ENCODE peak calls at places on chromosome 15, in six cellular contexts. Z is H7, O is stomach, W is D341Med, C is neural crest cell, K is Caki2. S is an unnamed sample.

GRCh38 chr15:83404143-83404542 is 43.0 kb upstream of the SH3GL3 start:
- DNase-seq in Z (no peak), C (no peak), O (no peak), K (no peak), W (no peak), S (no peak)

GRCh38 chr15:83930813-83931212 is 276.9 kb downstream of the ADAMTSL3 start:
- DNase-seq in Z (no peak), C (no peak), K (no peak), W (no peak), O (no peak), S (no peak)

GRCh38 chr15:74179983-74180688 is 6.6 kb downstream of the ISLR start:
- DNase-seq in K (no peak), W (no peak), O (no peak), Z (peak; percentile 34), C (no peak), S (peak; percentile 20)

GRCh38 chr15:75455982-75456531 is 4.6 kb upstream of the SIN3A start:
- DNase-seq in Z (no peak), O (peak; percentile 46), K (peak; percentile 60), C (no peak), W (no peak), S (peak; percentile 51)

GRCh38 chr15:84749111-84749991 is 959 bp downstream of the ZNF592 start:
- DNase-seq in O (peak; percentile 28), C (no peak), K (peak; percentile 49), Z (peak; percentile 62), W (peak; percentile 37), S (peak; percentile 11)

GRCh38 chr15:89823836-89824606 is 9.4 kb upstream of the ANPEP start:
- DNase-seq in C (no peak), O (no peak), Z (peak; percentile 29), K (no peak), W (peak; percentile 29), S (no peak)

GRCh38 chr15:44726136-44726535 is 10.2 kb upstream of the TRIM69 start:
- DNase-seq in K (no peak), C (no peak), Z (no peak), W (no peak), O (no peak), S (no peak)

GRCh38 chr15:65372787-65373067 is 5.1 kb downstream of the IGDCC3 start:
- DNase-seq in Z (peak; percentile 18), C (no peak), K (no peak), O (no peak), W (peak; percentile 91), S (no peak)

GRCh38 chr15:41283653-41284424 is 48.6 kb downstream of the OIP5 start:
- DNase-seq in O (peak; percentile 99), K (peak; percentile 99), W (peak; percentile 99), C (peak; percentile 97), Z (peak; percentile 98), S (peak; percentile 95)

GRCh38 chr15:89057506-89058133 is 30.6 kb upstream of the ABHD2 start:
- DNase-seq in W (peak; percentile 91), Z (peak; percentile 88), O (peak; percentile 90), C (peak; percentile 89), K (peak; percentile 54), S (peak; percentile 54)

GRCh38 chr15:28017423-28017924 is 81.6 kb downstream of the OCA2 start:
- DNase-seq in C (no peak), O (no peak), W (peak; percentile 62), Z (peak; percentile 72), K (no peak), S (no peak)

GRCh38 chr15:73983211-73983727 is 8.8 kb downstream of the STOML1 start:
- DNase-seq in K (peak; percentile 75), O (no peak), C (no peak), Z (no peak), W (peak; percentile 21), S (peak; percentile 79)

GRCh38 chr15:64761156-64761555 is 14.2 kb downstream of the RBPMS2 start:
- DNase-seq in C (no peak), W (no peak), K (no peak), Z (no peak), O (no peak), S (no peak)

GRCh38 chr15:66170042-66170441 is 83.5 kb downstream of the MEGF11 start:
- DNase-seq in C (no peak), Z (no peak), W (no peak), K (no peak), O (no peak), S (no peak)

GRCh38 chr15:26082833-26083174 is 219.7 kb upstream of the ATP10A start:
- DNase-seq in Z (no peak), K (no peak), O (no peak), C (no peak), W (no peak), S (no peak)

GRCh38 chr15:49619226-49619625 is 1.4 kb downstream of the FAM227B start:
- DNase-seq in C (no peak), K (no peak), Z (no peak), W (no peak), O (no peak), S (no peak)

GRCh38 chr15:42890161-42890913 is 30.2 kb downstream of the TTBK2 start:
- DNase-seq in Z (peak; percentile 16), O (no peak), W (no peak), C (no peak), K (peak; percentile 88), S (peak; percentile 83)

GRCh38 chr15:28992996-28993719 is 107.4 kb downstream of the APBA2 start:
- DNase-seq in W (no peak), C (no peak), Z (no peak), O (no peak), K (no peak), S (no peak)

GRCh38 chr15:33700695-33701303 is 267.5 kb upstream of the CHRM5 start:
- DNase-seq in K (peak; percentile 69), W (peak; percentile 69), C (peak; percentile 75), Z (peak; percentile 63), O (peak; percentile 65), S (peak; percentile 59)

GRCh38 chr15:35595656-35596055 is 49.7 kb upstream of the DPH6 start:
- DNase-seq in C (no peak), W (no peak), K (no peak), Z (no peak), O (no peak), S (no peak)

GRCh38 chr15:63146684-63147083 is 10.6 kb downstream of the RPS27L start:
- DNase-seq in K (no peak), C (no peak), O (no peak), W (no peak), Z (no peak), S (no peak)

GRCh38 chr15:55526559-55527036 is 18.6 kb upstream of the DNAAF4 start:
- DNase-seq in W (peak; percentile 79), Z (peak; percentile 55), C (no peak), O (no peak), K (peak; percentile 14), S (peak; percentile 39)

GRCh38 chr15:74172751-74173544 is 562 bp upstream of the ISLR start:
- DNase-seq in O (peak; percentile 34), W (peak; percentile 46), Z (peak; percentile 87), C (no peak), K (no peak), S (no peak)

GRCh38 chr15:45378149-45378912 is at the start of gene GATM:
- DNase-seq in W (peak; percentile 84), O (peak; percentile 80), C (peak; percentile 64), Z (peak; percentile 92), K (peak; percentile 77), S (peak; percentile 63)

GRCh38 chr15:42994546-42994945 is 74.0 kb upstream of the TTBK2 start:
- DNase-seq in O (no peak), C (no peak), Z (no peak), W (no peak), K (no peak), S (no peak)

GRCh38 chr15:34039506-34040123 is 611 bp upstream of the AVEN start:
- DNase-seq in K (no peak), O (no peak), W (no peak), Z (no peak), C (no peak), S (no peak)

GRCh38 chr15:83066761-83067637 is at the start of gene BTBD1:
- DNase-seq in W (peak; percentile 97), K (peak; percentile 95), C (peak; percentile 74), O (peak; percentile 90), Z (peak; percentile 94), S (peak; percentile 92)

GRCh38 chr15:31598620-31599019 is 272.0 kb downstream of the KLF13 start:
- DNase-seq in Z (no peak), C (no peak), O (no peak), W (no peak), K (no peak), S (no peak)

S was measured in RCC 7860.